ENCODE peak calls at places on chromosomes 12 and 14, in six cellular contexts. P is Ammon's horn; T is central memory CD4-positive, alpha-beta T cell; Z is GM23338; Q is spleen; V is WERI-Rb-1. S is an unnamed sample.

GRCh38 chr14:63523735-63524408 is 19.3 kb downstream of the PPP2R5E start:
- DNase-seq in Z (no peak), Q (no peak), P (no peak), V (no peak), T (no peak), S (no peak)

GRCh38 chr12:27781680-27782079 is 1.6 kb upstream of the MANSC4 start:
- DNase-seq in V (no peak), T (no peak), Q (no peak), Z (peak; percentile 23), P (peak; percentile 5), S (no peak)

GRCh38 chr14:79278798-79279644 is 932.3 kb downstream of the DIO2 start:
- DNase-seq in Q (no peak), T (no peak), Z (peak; percentile 93), P (peak; percentile 80), V (peak; percentile 92), S (peak; percentile 92)

GRCh38 chr14:72652179-72652578 is 241.7 kb downstream of the DPF3 start:
- DNase-seq in Z (no peak), V (no peak), T (no peak), Q (no peak), P (no peak), S (no peak)

GRCh38 chr14:51283402-51283825 is 43.4 kb downstream of the TMX1 start:
- DNase-seq in V (peak; percentile 11), Q (no peak), P (peak; percentile 77), Z (peak; percentile 90), T (peak; percentile 26), S (no peak)

GRCh38 chr12:89225808-89226368 is 126.4 kb downstream of the DUSP6 start:
- DNase-seq in T (no peak), Z (peak; percentile 83), Q (no peak), V (no peak), P (no peak), S (no peak)

GRCh38 chr12:57474862-57475261 is 4.8 kb downstream of the ARHGAP9 start:
- DNase-seq in P (no peak), V (no peak), T (no peak), Z (no peak), Q (peak; percentile 69), S (peak; percentile 39)

GRCh38 chr12:58640314-58640713 is 280.0 kb downstream of the LRIG3 start:
- DNase-seq in V (no peak), T (no peak), Z (no peak), Q (no peak), P (no peak), S (no peak)

GRCh38 chr12:712172-712863 is 40.1 kb upstream of the WNK1 start:
- DNase-seq in T (no peak), Q (no peak), Z (no peak), V (peak; percentile 22), P (peak; percentile 38), S (no peak)

GRCh38 chr12:7542046-7542445 is 38.5 kb upstream of the CD163 start:
- DNase-seq in T (no peak), V (no peak), P (no peak), Q (no peak), Z (no peak), S (no peak)

S was measured in chondrocyte.